ENCODE peak calls at places on chromosome 10, in seven cellular contexts. X is WERI-Rb-1, Y is choroid plexus epithelial cell, Z is endothelial cell, Q is BJ, A is cardiac muscle cell, G is chondrocyte. J is an unnamed sample.

GRCh38 chr10:17074548-17074860 is 55.1 kb downstream of the CUBN start:
- DNase-seq in Z (no peak), G (no peak), A (no peak), Y (peak), Q (no peak), X (no peak), J (peak)

GRCh38 chr10:4108693-4109092 is 323.7 kb upstream of the KLF6 start:
- DNase-seq in X (no peak), A (no peak), G (no peak), Y (no peak), Z (no peak), Q (no peak), J (no peak)

GRCh38 chr10:88424881-88425280 is 158.2 kb downstream of the RNLS start:
- DNase-seq in Q (no peak), Z (no peak), X (no peak), G (no peak), A (no peak), Y (no peak), J (no peak)

GRCh38 chr10:22615819-22616499 is 98.4 kb downstream of the PIP4K2A start:
- DNase-seq in G (no peak), Z (no peak), A (peak), X (no peak), Y (no peak), Q (no peak), J (peak)

GRCh38 chr10:29841724-29842649 is 207.2 kb upstream of the SVIL start:
- DNase-seq in A (peak), Z (peak), G (no peak), Y (peak), Q (no peak), X (no peak), J (peak)

GRCh38 chr10:14412624-14413023 is 81.9 kb upstream of the FRMD4A start:
- DNase-seq in Y (no peak), Q (no peak), G (no peak), Z (no peak), A (no peak), X (no peak), J (peak)

GRCh38 chr10:124608093-124608721 is 136.0 kb downstream of the FAM53B start:
- DNase-seq in A (no peak), X (no peak), Y (no peak), G (no peak), Q (no peak), Z (no peak), J (no peak)

GRCh38 chr10:84097787-84098353 is 41.4 kb upstream of the GHITM start:
- DNase-seq in Q (no peak), X (no peak), G (no peak), Z (no peak), Y (peak), A (peak), J (peak)

GRCh38 chr10:87720665-87721064 is 61.0 kb downstream of the PAPSS2 start:
- DNase-seq in Z (no peak), Q (no peak), G (no peak), X (no peak), A (no peak), Y (no peak), J (no peak)

GRCh38 chr10:109866168-109866994 is 56.9 kb downstream of the XPNPEP1 start:
- DNase-seq in G (no peak), X (peak), Z (peak), Y (peak), Q (no peak), A (peak), J (no peak)

GRCh38 chr10:79160191-79160590 is 91.4 kb downstream of the ZMIZ1 start:
- DNase-seq in G (no peak), Y (peak), Z (no peak), Q (no peak), X (no peak), A (no peak), J (no peak)

GRCh38 chr10:62710182-62710581 is 94.3 kb upstream of the ADO start:
- DNase-seq in A (no peak), G (no peak), Q (no peak), Y (no peak), X (no peak), Z (no peak), J (no peak)

GRCh38 chr10:13660545-13660920 is 73.8 kb downstream of the PRPF18 start:
- DNase-seq in Q (no peak), Z (no peak), A (no peak), X (no peak), Y (no peak), G (no peak), J (peak)

GRCh38 chr10:101290415-101290814 is 61.2 kb upstream of the LBX1 start:
- DNase-seq in Q (no peak), Y (no peak), A (no peak), G (no peak), Z (no peak), X (no peak), J (no peak)

GRCh38 chr10:17805921-17806577 is 3.1 kb upstream of the MRC1 start:
- DNase-seq in Y (no peak), A (no peak), Q (no peak), X (peak), Z (no peak), G (no peak), J (no peak)

GRCh38 chr10:15321431-15322321 is 49.4 kb downstream of the FAM171A1 start:
- DNase-seq in G (no peak), Z (no peak), Q (peak), Y (peak), X (no peak), A (peak), J (peak)

GRCh38 chr10:113273877-113274829 is 278.7 kb upstream of the HABP2 start:
- DNase-seq in Y (no peak), G (no peak), X (no peak), A (no peak), Q (peak), Z (no peak), J (peak)

GRCh38 chr10:59019603-59020002 is 156.8 kb upstream of the PHYHIPL start:
- DNase-seq in X (no peak), Q (no peak), A (peak), Z (no peak), Y (peak), G (no peak), J (peak)

GRCh38 chr10:130647341-130647740 is 511.1 kb downstream of the GLRX3 start:
- DNase-seq in A (no peak), G (no peak), Y (no peak), Z (no peak), Q (no peak), X (no peak), J (no peak)

GRCh38 chr10:95415631-95416031 is 124.8 kb upstream of the PDLIM1 start:
- DNase-seq in Q (no peak), G (no peak), X (no peak), Y (no peak), Z (no peak), A (no peak), J (no peak)

GRCh38 chr10:95447733-95448132 is 113.4 kb downstream of the SORBS1 start:
- DNase-seq in Z (no peak), X (no peak), Y (peak), Q (no peak), G (no peak), A (peak), J (peak)

GRCh38 chr10:58517071-58517470 is 4.4 kb downstream of the BICC1 start:
- DNase-seq in Z (no peak), G (no peak), Y (no peak), A (no peak), X (no peak), Q (no peak), J (no peak)

GRCh38 chr10:77793831-77794230 is 132.7 kb downstream of the DLG5 start:
- DNase-seq in Q (no peak), A (no peak), Z (no peak), G (peak), Y (no peak), X (no peak), J (no peak)

GRCh38 chr10:14751576-14752330 is 22.9 kb downstream of the FAM107B start:
- DNase-seq in Z (no peak), G (no peak), Q (no peak), X (peak), Y (peak), A (peak), J (peak)

GRCh38 chr10:13183625-13184024 is 22.3 kb downstream of the MCM10 start:
- DNase-seq in Q (no peak), G (no peak), Y (no peak), A (no peak), Z (no peak), X (no peak), J (no peak)

GRCh38 chr10:77505431-77506334 is 131.9 kb downstream of the KCNMA1 start:
- DNase-seq in A (peak), Y (peak), G (no peak), Z (no peak), Q (peak), X (no peak), J (peak)

DNA sequence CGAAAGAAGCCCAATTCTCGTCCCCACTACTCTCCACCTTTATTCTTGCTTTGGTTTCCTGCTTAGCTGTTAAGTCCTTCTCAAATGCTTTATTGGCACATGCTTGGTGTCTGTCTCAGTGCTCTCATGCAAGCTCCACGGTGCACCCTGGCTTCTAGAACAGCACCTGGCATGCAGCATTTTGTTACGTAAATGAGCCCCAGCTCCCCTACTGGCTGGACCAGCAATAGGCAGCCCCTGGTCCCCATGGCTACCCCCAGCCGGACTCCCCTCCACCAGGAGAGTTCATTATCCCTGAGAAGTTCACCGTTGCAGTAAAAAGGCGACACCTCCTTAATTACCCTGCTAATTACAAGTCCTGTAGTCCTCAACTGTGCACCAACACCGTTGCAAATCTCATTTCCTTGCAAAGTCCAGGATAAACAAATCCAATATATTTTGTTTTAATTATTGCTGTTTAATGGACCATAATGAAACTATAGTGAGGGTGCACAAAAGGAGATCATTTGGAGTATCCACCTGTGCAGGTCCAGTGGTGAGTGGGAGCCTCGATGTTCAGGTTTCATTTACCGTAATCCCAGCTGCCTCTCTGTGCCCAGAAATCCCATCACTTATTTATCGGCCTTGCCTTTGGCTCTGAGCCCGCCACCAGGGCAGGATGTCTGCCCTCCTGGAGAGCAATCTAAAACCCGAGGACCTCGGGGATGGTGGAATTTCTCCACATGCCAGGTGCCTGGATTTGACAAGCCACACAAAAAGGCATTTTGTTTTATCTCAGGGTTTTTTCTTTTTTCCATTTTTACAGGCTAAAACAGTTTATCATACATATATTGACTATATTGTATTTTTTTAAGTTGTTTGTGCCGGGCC is 12.8 kb upstream of the DRGX start:
- DNase-seq in G (no peak), X (no peak), Z (no peak), A (peak), Q (no peak), Y (peak), J (no peak)
- TF ChIP-seq CTCF in G (no peak), X (peak), Z (no peak), A (peak), Q (no peak), Y (peak), J (peak)

GRCh38 chr10:69801094-69801433 is 642 bp upstream of the COL13A1 start:
- DNase-seq in Z (peak), Y (peak), A (peak), X (peak), G (no peak), Q (no peak), J (peak)
- TF ChIP-seq CTCF in Z (peak), Y (peak), A (peak), X (peak), G (peak), Q (peak), J (peak)

GRCh38 chr10:72039377-72039776 is 49.0 kb downstream of the SPOCK2 start:
- DNase-seq in A (no peak), Q (no peak), Y (no peak), G (no peak), X (no peak), Z (no peak), J (no peak)
- TF ChIP-seq CTCF in A (no peak), Q (no peak), Y (no peak), G (no peak), X (no peak), Z (no peak), J (no peak)

DNA sequence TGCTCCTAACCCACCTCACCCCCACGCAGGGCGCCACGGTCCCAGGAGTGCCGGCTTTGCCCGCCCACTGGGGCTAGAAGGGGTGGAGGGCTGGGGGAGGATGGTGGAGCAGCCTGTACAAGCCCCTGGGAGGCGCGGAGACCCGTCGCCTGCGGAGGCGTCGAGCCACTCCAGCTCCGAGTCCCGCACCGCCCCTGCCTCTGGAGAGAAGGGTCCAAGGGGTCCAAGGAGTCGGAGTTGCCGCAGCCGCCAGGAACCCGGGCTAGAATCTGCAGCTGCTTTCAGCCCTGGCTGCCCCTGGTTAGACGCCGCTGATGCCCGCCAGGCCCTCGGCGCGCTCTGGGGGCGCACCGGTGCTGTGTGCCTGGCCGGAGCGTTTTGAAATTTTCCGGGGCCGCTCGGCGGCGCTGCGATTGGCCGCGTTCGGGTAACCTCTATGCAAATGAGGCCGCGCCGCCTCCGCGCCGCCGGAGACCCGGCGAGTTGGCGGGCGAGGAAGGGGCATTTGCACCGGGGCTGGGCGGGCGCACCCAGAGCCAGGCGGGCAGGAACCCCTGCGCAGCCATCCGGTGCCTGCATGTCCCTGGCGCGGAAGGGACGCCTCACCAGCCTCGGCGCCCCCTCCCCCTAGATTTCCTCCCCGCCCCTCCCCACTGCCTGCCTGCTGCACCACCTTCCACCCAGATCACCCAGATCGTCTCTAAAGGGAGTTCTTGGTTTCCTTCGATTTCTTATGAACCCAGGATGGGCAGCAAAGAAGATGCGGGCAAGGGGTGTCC is at the start of gene HMX2:
- DNase-seq in G (peak), Z (peak), Q (no peak), Y (no peak), A (no peak), X (no peak), J (no peak)
- TF ChIP-seq CTCF in G (no peak), Z (no peak), Q (no peak), Y (no peak), A (no peak), X (peak), J (no peak)

GRCh38 chr10:99393683-99394082 is 36.7 kb downstream of the GOT1 start:
- DNase-seq in A (no peak), Q (no peak), Y (no peak), G (no peak), X (no peak), Z (no peak), J (no peak)
- TF ChIP-seq CTCF in A (no peak), Q (no peak), Y (no peak), G (no peak), X (no peak), Z (no peak), J (no peak)